ENCODE peak calls at places on chromosomes 6 and 20, in four cellular contexts. One of them, this sample, is unnamed.

GRCh38 chr20:56222201-56222600 is 26.3 kb upstream of the MC3R start:
- DNase-seq in adrenal gland: no peak
- DNase-seq in suprapubic skin: no peak
- DNase-seq in endothelial cell of umbilical vein: no peak
- DNase-seq in this sample: no peak

GRCh38 chr20:58005581-58006345 is 222.7 kb downstream of the ANKRD60 start:
- DNase-seq in adrenal gland: no peak
- DNase-seq in suprapubic skin: no peak
- DNase-seq in endothelial cell of umbilical vein: no peak
- DNase-seq in this sample: no peak

GRCh38 chr6:82283771-82284420 is 36.4 kb upstream of the IBTK start:
- DNase-seq in adrenal gland: no peak
- DNase-seq in suprapubic skin: no peak
- DNase-seq in endothelial cell of umbilical vein: no peak
- DNase-seq in this sample: no peak

GRCh38 chr20:51211191-51211590 is 188.3 kb upstream of the KCNG1 start:
- DNase-seq in adrenal gland: no peak
- DNase-seq in suprapubic skin: no peak
- DNase-seq in endothelial cell of umbilical vein: no peak
- DNase-seq in this sample: no peak

GRCh38 chr6:13383280-13384163 is 55.2 kb upstream of the TBC1D7 start:
- DNase-seq in adrenal gland: no peak
- DNase-seq in suprapubic skin: peak; percentile 16
- DNase-seq in endothelial cell of umbilical vein: no peak
- DNase-seq in this sample: no peak

GRCh38 chr6:36853325-36853724 is 14.1 kb upstream of the CPNE5 start:
- DNase-seq in adrenal gland: peak; percentile 46
- DNase-seq in suprapubic skin: no peak
- DNase-seq in endothelial cell of umbilical vein: peak; percentile 42
- DNase-seq in this sample: peak; percentile 58

GRCh38 chr6:42644211-42644610 is 78.2 kb downstream of the PRPH2 start:
- DNase-seq in adrenal gland: no peak
- DNase-seq in suprapubic skin: no peak
- DNase-seq in endothelial cell of umbilical vein: no peak
- DNase-seq in this sample: no peak

GRCh38 chr6:27433714-27434113 is 39.2 kb downstream of the ZNF184 start:
- DNase-seq in adrenal gland: no peak
- DNase-seq in suprapubic skin: no peak
- DNase-seq in endothelial cell of umbilical vein: no peak
- DNase-seq in this sample: no peak

GRCh38 chr6:146289816-146290588 is 253.6 kb upstream of the RAB32 start:
- DNase-seq in adrenal gland: no peak
- DNase-seq in suprapubic skin: no peak
- DNase-seq in endothelial cell of umbilical vein: peak; percentile 79
- DNase-seq in this sample: no peak

GRCh38 chr6:16338577-16339262 is 100.3 kb downstream of the GMPR start:
- DNase-seq in adrenal gland: peak; percentile 89
- DNase-seq in suprapubic skin: peak; percentile 92
- DNase-seq in endothelial cell of umbilical vein: peak; percentile 98
- DNase-seq in this sample: peak; percentile 75

GRCh38 chr20:62309947-62310756 is 7.4 kb downstream of the ADRM1 start:
- DNase-seq in adrenal gland: no peak
- DNase-seq in suprapubic skin: no peak
- DNase-seq in endothelial cell of umbilical vein: no peak
- DNase-seq in this sample: no peak

GRCh38 chr6:10720229-10720959 is 2.5 kb upstream of the TMEM14C start:
- DNase-seq in adrenal gland: peak; percentile 48
- DNase-seq in suprapubic skin: no peak
- DNase-seq in endothelial cell of umbilical vein: peak; percentile 54
- DNase-seq in this sample: peak; percentile 68

GRCh38 chr6:18241208-18241836 is 23.0 kb downstream of the DEK start:
- DNase-seq in adrenal gland: no peak
- DNase-seq in suprapubic skin: no peak
- DNase-seq in endothelial cell of umbilical vein: peak; percentile 23
- DNase-seq in this sample: no peak

GRCh38 chr6:85353012-85353411 is 96.9 kb upstream of the NT5E start:
- DNase-seq in adrenal gland: no peak
- DNase-seq in suprapubic skin: no peak
- DNase-seq in endothelial cell of umbilical vein: no peak
- DNase-seq in this sample: no peak
- TF ChIP-seq POLR2A in adrenal gland: no peak
- TF ChIP-seq POLR2A in suprapubic skin: no peak
- TF ChIP-seq POLR2A in endothelial cell of umbilical vein: no peak
- TF ChIP-seq POLR2A in this sample: no peak

DNA sequence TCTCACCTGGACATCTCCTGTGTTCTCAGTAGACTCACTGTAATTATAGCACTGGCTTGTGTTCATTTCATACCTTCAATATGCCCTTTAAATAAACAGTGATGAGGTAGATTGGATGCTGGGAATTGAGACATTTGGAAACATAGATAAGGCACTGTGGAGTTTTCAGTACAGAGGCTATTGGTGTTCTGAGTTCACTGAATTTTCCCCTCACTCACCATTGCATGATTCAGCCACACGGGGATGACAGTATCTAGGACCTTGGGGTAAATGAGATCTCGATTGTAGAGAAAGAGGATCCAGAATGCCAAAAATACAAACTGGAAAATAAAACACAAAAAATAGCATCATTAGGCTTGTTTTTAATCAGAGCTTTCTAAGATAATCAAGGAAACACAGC is 12.5 kb downstream of the ADTRP start:
- DNase-seq in adrenal gland: peak; percentile 32
- DNase-seq in suprapubic skin: no peak
- DNase-seq in endothelial cell of umbilical vein: peak; percentile 49
- DNase-seq in this sample: no peak
- TF ChIP-seq CTCF in adrenal gland: peak; percentile 17
- TF ChIP-seq CTCF in suprapubic skin: no peak
- TF ChIP-seq CTCF in endothelial cell of umbilical vein: no peak
- TF ChIP-seq CTCF in this sample: no peak

GRCh38 chr6:117272032-117272866 is 6.9 kb downstream of the VGLL2 start:
- DNase-seq in adrenal gland: no peak
- DNase-seq in suprapubic skin: no peak
- DNase-seq in endothelial cell of umbilical vein: no peak
- DNase-seq in this sample: no peak
- H3K27me3 ChIP-seq in adrenal gland: peaks cover 66% of the 10 kb centered on the region
- H3K27me3 ChIP-seq in suprapubic skin: peaks cover 90% of the 10 kb centered on the region
- H3K27me3 ChIP-seq in endothelial cell of umbilical vein: peaks cover 55% of the 10 kb centered on the region
- H3K27me3 ChIP-seq in this sample: no peaks in the 10 kb centered on the region

DNA sequence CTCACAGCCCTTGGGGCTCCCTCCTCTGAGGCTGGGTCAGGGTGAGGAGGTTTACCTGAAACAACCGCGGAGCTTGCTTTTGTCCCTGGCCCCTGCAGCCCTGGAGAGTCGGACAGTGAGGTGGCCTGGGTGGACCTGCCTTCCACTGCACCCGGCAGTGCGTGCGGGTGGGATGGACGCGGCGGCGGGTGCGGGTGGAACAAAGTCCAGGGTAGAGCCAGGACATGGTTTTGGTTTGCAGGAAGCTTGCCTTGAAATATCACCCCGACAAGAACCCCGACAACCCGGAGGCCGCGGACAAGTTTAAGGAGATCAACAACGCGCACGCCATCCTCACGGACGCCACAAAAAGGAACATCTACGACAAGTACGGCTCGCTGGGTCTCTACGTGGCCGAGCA is 27.1 kb downstream of the UCKL1 start:
- DNase-seq in adrenal gland: no peak
- DNase-seq in suprapubic skin: no peak
- DNase-seq in endothelial cell of umbilical vein: no peak
- DNase-seq in this sample: no peak
- TF ChIP-seq POLR2A in adrenal gland: no peak
- TF ChIP-seq POLR2A in suprapubic skin: no peak
- TF ChIP-seq POLR2A in endothelial cell of umbilical vein: no peak
- TF ChIP-seq POLR2A in this sample: no peak

GRCh38 chr20:54668271-54669053 is 193.1 kb downstream of the DOK5 start:
- DNase-seq in adrenal gland: no peak
- DNase-seq in suprapubic skin: no peak
- DNase-seq in endothelial cell of umbilical vein: peak; percentile 34
- DNase-seq in this sample: no peak
- TF ChIP-seq CTCF in adrenal gland: peak; percentile 25
- TF ChIP-seq CTCF in suprapubic skin: no peak
- TF ChIP-seq CTCF in endothelial cell of umbilical vein: peak; percentile 84
- TF ChIP-seq CTCF in this sample: no peak

GRCh38 chr6:45679163-45679562 is 301.4 kb upstream of the SUPT3H start:
- DNase-seq in adrenal gland: no peak
- DNase-seq in suprapubic skin: no peak
- DNase-seq in endothelial cell of umbilical vein: no peak
- DNase-seq in this sample: no peak
- H3K27me3 ChIP-seq in adrenal gland: no peaks in the 10 kb centered on the region
- H3K27me3 ChIP-seq in suprapubic skin: no peaks in the 10 kb centered on the region
- H3K27me3 ChIP-seq in endothelial cell of umbilical vein: no peaks in the 10 kb centered on the region
- H3K27me3 ChIP-seq in this sample: no peaks in the 10 kb centered on the region

This sample was measured in ovary.